ENCODE peak calls at places on chromosomes 6 and 20, in six cellular contexts. H, X, R, M, T and I are unnamed samples.
A peak's percentile ranks its signal among the peaks of the same experiment; 100 is the strongest.

GRCh38 chr20:19915111-19915798 is 101.9 kb upstream of the NAA20 start:
- DNase-seq in M (no peak), H (no peak), T (no peak), R (no peak), X (peak; percentile 18), I (no peak)

GRCh38 chr6:11317885-11318771 is 85.7 kb upstream of the NEDD9 start:
- DNase-seq in X (no peak), R (peak; percentile 88), M (no peak), T (peak; percentile 46), H (no peak), I (peak; percentile 96)

GRCh38 chr6:112337209-112337638 is 9.9 kb upstream of the RFPL4B start:
- DNase-seq in T (no peak), M (peak; percentile 71), H (peak; percentile 71), R (peak; percentile 81), X (no peak), I (peak; percentile 88)

GRCh38 chr6:140915001-140915950 is 1217.4 kb upstream of the GJE1 start:
- DNase-seq in T (no peak), R (peak; percentile 6), M (peak; percentile 86), H (no peak), X (no peak), I (peak; percentile 5)

GRCh38 chr6:111843347-111844147 is 29.7 kb downstream of the FYN start:
- DNase-seq in T (peak; percentile 47), M (no peak), R (no peak), H (no peak), X (no peak), I (no peak)

GRCh38 chr20:13492001-13492480 is 146.7 kb downstream of the TASP1 start:
- DNase-seq in M (no peak), X (no peak), T (no peak), H (peak; percentile 67), R (peak; percentile 67), I (peak; percentile 85)

GRCh38 chr6:99905209-99906106 is 88.6 kb downstream of the MCHR2 start:
- DNase-seq in X (peak; percentile 39), T (no peak), M (peak; percentile 65), R (peak; percentile 69), H (no peak), I (peak; percentile 67)

GRCh38 chr20:4040283-4041179 is 25.2 kb upstream of the RNF24 start:
- DNase-seq in M (no peak), T (no peak), H (no peak), X (no peak), R (no peak), I (peak; percentile 24)